ENCODE peak calls at places on chromosome 11, in nine cellular contexts. L, B, W, M, A, J, K, H and X are unnamed samples.

GRCh38 chr11:116533186-116533825 is 239.5 kb downstream of the BUD13 start:
- DNase-seq in J (no peak), M (no peak), W (no peak), K (no peak), H (no peak), B (no peak), A (no peak), L (no peak), X (no peak)

GRCh38 chr11:105168457-105168856 is 28.9 kb upstream of the CARD18 start:
- DNase-seq in W (peak), K (no peak), A (no peak), J (no peak), L (peak), H (no peak), M (no peak), B (no peak), X (peak)

GRCh38 chr11:78025378-78025777 is 2.3 kb upstream of the KCTD14 start:
- DNase-seq in J (no peak), H (no peak), W (no peak), L (no peak), M (no peak), K (no peak), A (no peak), B (no peak), X (no peak)

GRCh38 chr11:86623041-86623621 is 49.3 kb downstream of the ME3 start:
- DNase-seq in B (no peak), K (no peak), L (no peak), A (no peak), J (no peak), M (no peak), W (no peak), H (no peak), X (no peak)

GRCh38 chr11:14642873-14643696 is 519 bp upstream of the PDE3B start:
- DNase-seq in W (no peak), H (peak), M (no peak), K (no peak), J (no peak), L (no peak), B (no peak), A (no peak), X (peak)

GRCh38 chr11:132217856-132218255 is 847.4 kb downstream of the NTM start:
- DNase-seq in H (no peak), L (no peak), W (no peak), B (no peak), J (no peak), K (no peak), M (no peak), A (no peak), X (no peak)

GRCh38 chr11:69512790-69513189 is 31.3 kb downstream of the LINC01488 start:
- DNase-seq in B (no peak), H (no peak), K (peak), M (no peak), L (no peak), W (no peak), A (no peak), J (no peak), X (no peak)

GRCh38 chr11:68297812-68298658 is 14.4 kb upstream of the LRP5 start:
- DNase-seq in M (peak), L (peak), K (peak), W (peak), J (no peak), B (peak), A (peak), H (peak), X (peak)

GRCh38 chr11:2741377-2742131 is 41.8 kb upstream of the KCNQ1OT1 start:
- DNase-seq in M (peak), J (no peak), L (peak), A (no peak), B (peak), H (no peak), W (peak), K (peak), X (peak)

GRCh38 chr11:33379931-33380330 is 122.8 kb downstream of the HIPK3 start:
- DNase-seq in M (no peak), K (no peak), J (no peak), L (no peak), B (no peak), W (no peak), H (peak), A (no peak), X (no peak)

GRCh38 chr11:69645801-69646492 is 5.0 kb downstream of the CCND1 start:
- DNase-seq in J (no peak), W (no peak), A (no peak), M (peak), H (no peak), K (no peak), L (no peak), B (no peak), X (no peak)

GRCh38 chr11:13168281-13168680 is 109.3 kb upstream of the BMAL1 start:
- DNase-seq in H (no peak), W (no peak), L (no peak), J (no peak), K (peak), A (no peak), B (no peak), M (no peak), X (no peak)

GRCh38 chr11:7600205-7600775 is 73.0 kb downstream of the CYB5R2 start:
- DNase-seq in M (no peak), W (peak), L (peak), K (peak), A (no peak), B (peak), H (no peak), J (no peak), X (peak)

GRCh38 chr11:96763244-96763643 is 373.4 kb downstream of the JRKL start:
- DNase-seq in B (peak), A (no peak), J (no peak), M (no peak), H (no peak), L (no peak), W (no peak), K (no peak), X (no peak)

GRCh38 chr11:70942593-70942992 is 309.8 kb downstream of the SHANK2 start:
- DNase-seq in W (no peak), B (no peak), A (no peak), L (peak), M (no peak), J (no peak), K (no peak), H (peak), X (no peak)

GRCh38 chr11:111550258-111550657 is 9.7 kb downstream of the LAYN start:
- DNase-seq in M (no peak), B (no peak), H (no peak), K (no peak), W (no peak), L (no peak), J (no peak), A (no peak), X (no peak)

GRCh38 chr11:72950685-72951084 is 136.5 kb downstream of the ATG16L2 start:
- DNase-seq in W (no peak), H (no peak), B (no peak), K (no peak), M (no peak), J (no peak), A (no peak), L (no peak), X (no peak)

GRCh38 chr11:78192223-78192719 is 3.6 kb downstream of the USP35 start:
- DNase-seq in J (no peak), M (peak), B (no peak), W (no peak), H (no peak), L (no peak), K (no peak), A (no peak), X (no peak)

GRCh38 chr11:130980463-130980862 is 64.2 kb upstream of the SNX19 start:
- DNase-seq in M (no peak), L (no peak), H (no peak), W (no peak), K (no peak), J (no peak), B (no peak), A (no peak), X (no peak)

GRCh38 chr11:130979386-130979972 is 63.2 kb upstream of the SNX19 start:
- DNase-seq in A (peak), W (peak), L (peak), H (peak), J (no peak), B (peak), K (no peak), M (no peak), X (peak)
- H3K4me3 ChIP-seq in A (no peak), W (no peak), L (no peak), H (no peak), J (no peak), B (no peak), K (no peak), M (no peak), X (no peak)

GRCh38 chr11:35554491-35555237 is 29.2 kb upstream of the PAMR1 start:
- DNase-seq in K (no peak), B (peak), W (peak), J (no peak), L (peak), M (no peak), A (no peak), H (no peak), X (peak)
- TF ChIP-seq CTCF in K (no peak), B (peak), W (peak), J (peak), L (peak), M (no peak), A (peak), H (no peak), X (peak)

GRCh38 chr11:119964136-119965025 is 173.5 kb downstream of the TRIM29 start:
- DNase-seq in J (no peak), B (no peak), W (no peak), L (peak), H (no peak), M (no peak), K (no peak), A (no peak), X (no peak)
- H3K4me3 ChIP-seq in J (no peak), B (no peak), W (no peak), L (no peak), H (no peak), M (no peak), K (no peak), A (no peak), X (no peak)

GRCh38 chr11:76863196-76863777 is 2.6 kb downstream of the ACER3 start:
- DNase-seq in H (no peak), A (no peak), K (peak), M (no peak), B (no peak), W (no peak), L (no peak), J (no peak), X (no peak)

GRCh38 chr11:76860539-76861475 is at the start of gene ACER3:
- DNase-seq in K (peak), H (peak), J (peak), A (peak), W (peak), B (peak), M (peak), L (peak), X (peak)

GRCh38 chr11:76857776-76858461 is 2.8 kb upstream of the ACER3 start:
- DNase-seq in H (peak), B (no peak), L (no peak), A (no peak), J (no peak), M (no peak), K (no peak), W (no peak), X (peak)

GRCh38 chr11:76859708-76860233 is 947 bp upstream of the ACER3 start:
- DNase-seq in B (no peak), J (no peak), H (no peak), K (no peak), L (no peak), M (no peak), W (no peak), A (no peak), X (no peak)

GRCh38 chr11:76861490-76861953 is 804 bp downstream of the ACER3 start:
- DNase-seq in W (no peak), J (no peak), B (no peak), K (no peak), A (no peak), L (no peak), H (no peak), M (no peak), X (peak)
- TF ChIP-seq CTCF in W (no peak), J (no peak), B (no peak), K (no peak), A (no peak), L (no peak), H (no peak), M (no peak), X (no peak)